ENCODE peak calls at places on chromosomes 11 and 22, in four cellular contexts. X, M, J and Z are unnamed samples.

GRCh38 chr11:129846508-129847335 is 31.1 kb downstream of the TMEM45B start:
- DNase-seq in X (peak; percentile 83), M (peak; percentile 67), J (peak; percentile 60), Z (no peak)

GRCh38 chr11:117989351-117990102 is 3.3 kb downstream of the IL10RA start:
- DNase-seq in J (peak; percentile 79), X (no peak), M (no peak), Z (no peak)

GRCh38 chr11:75492181-75492820 is 33.4 kb downstream of the GDPD5 start:
- DNase-seq in J (peak; percentile 63), X (no peak), M (peak; percentile 38), Z (peak; percentile 48)

GRCh38 chr11:76280882-76281557 is 74.7 kb upstream of the WNT11 start:
- DNase-seq in M (no peak), X (no peak), J (no peak), Z (no peak)

GRCh38 chr11:96122601-96123044 is 198.7 kb upstream of the MTMR2 start:
- DNase-seq in M (peak; percentile 74), X (no peak), J (no peak), Z (no peak)

GRCh38 chr11:48018561-48019229 is 38.3 kb downstream of the PTPRJ start:
- DNase-seq in X (no peak), M (no peak), J (no peak), Z (no peak)

GRCh38 chr22:37267128-37267587 is 15.2 kb upstream of the CYTH4 start:
- DNase-seq in J (peak; percentile 29), X (no peak), M (peak; percentile 40), Z (peak; percentile 61)

GRCh38 chr11:45926536-45927331 is 4.3 kb downstream of the LARGE2 start:
- DNase-seq in J (no peak), M (no peak), X (no peak), Z (no peak)

GRCh38 chr11:5280582-5281102 is 10.9 kb upstream of the HBE1 start:
- DNase-seq in J (peak; percentile 98), X (peak; percentile 98), M (peak; percentile 92), Z (no peak)

GRCh38 chr11:104663190-104664140 is 234.8 kb downstream of the CASP12 start:
- DNase-seq in X (no peak), J (no peak), M (no peak), Z (no peak)

GRCh38 chr11:70643642-70644041 is 245.3 kb downstream of the CTTN start:
- DNase-seq in J (no peak), M (no peak), X (no peak), Z (no peak)

GRCh38 chr11:31817621-31818493 is 6.7 kb upstream of the PAX6 start:
- DNase-seq in J (no peak), X (no peak), M (no peak), Z (no peak)

GRCh38 chr11:113314389-113315301 is at the start of gene TTC12:
- DNase-seq in X (peak; percentile 61), M (peak; percentile 91), J (peak; percentile 85), Z (peak; percentile 88)

GRCh38 chr11:124123587-124123986 is 8.3 kb downstream of the VWA5A start:
- DNase-seq in J (peak; percentile 12), M (no peak), X (no peak), Z (no peak)

GRCh38 chr11:72352859-72353551 is 81.3 kb downstream of the CLPB start:
- DNase-seq in M (no peak), J (peak; percentile 46), X (peak; percentile 63), Z (no peak)

GRCh38 chr11:31500560-31500959 is 8.9 kb downstream of the IMMP1L start:
- DNase-seq in M (no peak), X (no peak), J (no peak), Z (no peak)

GRCh38 chr11:102197759-102198158 is 87.5 kb downstream of the YAP1 start:
- DNase-seq in J (no peak), X (no peak), M (no peak), Z (no peak)

GRCh38 chr11:16778286-16778685 is 39.8 kb downstream of the C11orf58 start:
- DNase-seq in M (no peak), J (no peak), X (no peak), Z (no peak)

GRCh38 chr22:44394246-44395115 is 81.7 kb upstream of the SHISAL1 start:
- DNase-seq in J (no peak), M (no peak), X (no peak), Z (no peak)

GRCh38 chr11:68750197-68750987 is 928 bp downstream of the TESMIN start:
- DNase-seq in M (no peak), X (no peak), J (no peak), Z (peak; percentile 5)

GRCh38 chr11:67640021-67640757 is 626 bp upstream of the TBX10 start:
- DNase-seq in X (no peak), M (peak; percentile 12), J (no peak), Z (peak; percentile 29)